ENCODE peak calls at places on chromosome 6, in ten cellular contexts. A is activated naive CD4-positive, alpha-beta T cell treated with anti-CD3 and anti-CD28 coated beads, Interleukin-2, amount 10 ng/mL, durations not matched to agents 7 days and 5 days; D is NAMALWA; I is C1 segment of cervical spinal cord; J is choroid plexus epithelial cell; H is nephron progenitor cell; R is stimulated activated CD8-positive, alpha-beta memory T cell treated with anti-CD3 and anti-CD28 coated beads, Interleukin-4, amount 100 ng/mL, for 24 hours; S is naive B cell; L is IMR-90; V is AG08395. N is an unnamed sample.

GRCh38 chr6:142013286-142013685 is 119.4 kb upstream of the GJE1 start:
- DNase-seq in L (peak; percentile 92), S (no peak), A (no peak), D (no peak), R (no peak), I (no peak), J (peak; percentile 72), H (no peak), V (peak; percentile 71), N (no peak)

GRCh38 chr6:136607204-136607931 is 57.1 kb upstream of the MAP7 start:
- DNase-seq in L (peak; percentile 67), S (no peak), H (no peak), A (no peak), I (no peak), J (peak; percentile 41), V (no peak), R (no peak), D (no peak), N (no peak)

GRCh38 chr6:137218473-137218916 is 690 bp downstream of the IFNGR1 start:
- DNase-seq in H (peak; percentile 9), A (peak; percentile 56), S (peak; percentile 65), V (peak; percentile 56), I (no peak), J (peak; percentile 57), L (peak; percentile 52), R (no peak), D (peak; percentile 65), N (no peak)

GRCh38 chr6:148235446-148235845 is 107.2 kb upstream of the SASH1 start:
- DNase-seq in L (peak; percentile 70), R (no peak), J (peak; percentile 44), V (no peak), H (no peak), I (no peak), S (no peak), A (no peak), D (no peak), N (no peak)

GRCh38 chr6:39102024-39102820 is 12.8 kb downstream of the SAYSD1 start:
- DNase-seq in L (peak; percentile 84), V (peak; percentile 16), D (peak; percentile 19), A (no peak), H (peak; percentile 66), J (peak; percentile 79), R (no peak), I (no peak), S (no peak), N (no peak)

GRCh38 chr6:34901930-34902329 is 12.9 kb downstream of the ANKS1A start:
- DNase-seq in L (peak; percentile 71), V (peak; percentile 34), J (peak; percentile 80), I (no peak), D (no peak), A (no peak), S (no peak), H (no peak), R (no peak), N (no peak)

GRCh38 chr6:33694977-33695376 is 16.5 kb downstream of the UQCC2 start:
- DNase-seq in A (no peak), V (no peak), R (no peak), I (no peak), S (no peak), H (no peak), J (no peak), L (no peak), D (no peak), N (no peak)

GRCh38 chr6:16759646-16760535 is 1.4 kb downstream of the ATXN1 start:
- DNase-seq in A (peak; percentile 83), V (peak; percentile 79), D (peak; percentile 61), I (peak; percentile 27), S (peak; percentile 46), H (peak; percentile 83), L (peak; percentile 84), R (peak; percentile 70), J (peak; percentile 94), N (peak; percentile 90)

GRCh38 chr6:34338811-34339210 is 53.7 kb downstream of the NUDT3 start:
- DNase-seq in L (no peak), H (no peak), I (no peak), V (no peak), A (no peak), J (no peak), D (no peak), R (no peak), S (no peak), N (no peak)

GRCh38 chr6:135212020-135212806 is 31.1 kb downstream of the MYB start:
- DNase-seq in A (no peak), V (peak; percentile 55), D (no peak), J (peak; percentile 14), H (no peak), I (no peak), R (no peak), S (no peak), L (peak; percentile 56), N (no peak)

GRCh38 chr6:20403766-20404640 is 2.3 kb downstream of the E2F3 start:
- DNase-seq in L (peak; percentile 58), I (peak; percentile 18), A (peak; percentile 80), D (peak; percentile 80), H (no peak), R (peak; percentile 74), V (peak; percentile 18), S (no peak), J (peak; percentile 62), N (no peak)

GRCh38 chr6:68635706-68636513 is 828 bp downstream of the ADGRB3 start:
- DNase-seq in L (no peak), D (no peak), R (no peak), V (no peak), H (peak; percentile 35), S (no peak), J (peak; percentile 36), I (no peak), A (peak; percentile 20), N (peak; percentile 37)

GRCh38 chr6:133359256-133359655 is 118.1 kb downstream of the EYA4 start:
- DNase-seq in J (peak; percentile 58), V (no peak), D (no peak), S (no peak), I (no peak), A (no peak), R (no peak), L (peak; percentile 18), H (no peak), N (no peak)

GRCh38 chr6:42378125-42378524 is 73.6 kb downstream of the TRERF1 start:
- DNase-seq in A (peak; percentile 58), D (no peak), R (no peak), S (no peak), J (no peak), L (no peak), V (no peak), I (no peak), H (no peak), N (no peak)

GRCh38 chr6:20538131-20538662 is 3.9 kb downstream of the CDKAL1 start:
- DNase-seq in L (no peak), S (no peak), R (no peak), I (no peak), J (no peak), A (no peak), D (no peak), V (no peak), H (no peak), N (no peak)

GRCh38 chr6:150464966-150465365 is 96.2 kb downstream of the IYD start:
- DNase-seq in A (no peak), H (no peak), V (no peak), L (no peak), R (no peak), S (no peak), I (no peak), J (no peak), D (no peak), N (no peak)

GRCh38 chr6:101226677-101227135 is 166.8 kb upstream of the GRIK2 start:
- DNase-seq in D (peak; percentile 23), A (no peak), I (no peak), H (peak; percentile 38), R (no peak), S (no peak), V (no peak), J (peak; percentile 63), L (peak; percentile 3), N (no peak)

GRCh38 chr6:37985355-37985754 is 165.8 kb downstream of the ZFAND3 start:
- DNase-seq in V (no peak), L (no peak), J (no peak), I (no peak), A (no peak), R (peak; percentile 42), H (no peak), D (no peak), S (no peak), N (no peak)